ENCODE peak calls at places on chromosomes 6 and 20, in nine cellular contexts. O is adrenal gland, Q is lower lobe of right lung, W is cardiac fibroblast, I is left ventricle myocardium inferior, J is mucosa of descending colon, F is fibroblast of mammary gland, D is AG04449, T is dorsolateral prefrontal cortex. Z is an unnamed sample.
A peak's percentile ranks its signal among the peaks of the same experiment; 100 is the strongest.

GRCh38 chr6:170456886-170457698 is 96.0 kb downstream of the PSMB1 start:
- DNase-seq in F (no peak), I (no peak), D (no peak), T (no peak), J (no peak), Q (no peak), W (no peak), O (no peak), Z (peak; percentile 75)

GRCh38 chr6:137900815-137901214 is 33.8 kb downstream of the TNFAIP3 start:
- DNase-seq in D (no peak), Q (no peak), O (no peak), W (no peak), F (no peak), T (no peak), J (no peak), I (no peak), Z (no peak)

GRCh38 chr6:153231048-153231635 is 100.1 kb upstream of the RGS17 start:
- DNase-seq in T (peak; percentile 51), I (peak; percentile 29), F (peak; percentile 70), W (peak; percentile 68), J (peak; percentile 64), Q (peak; percentile 54), O (peak; percentile 47), D (no peak), Z (no peak)

GRCh38 chr6:93059911-93060310 is 359.4 kb downstream of the EPHA7 start:
- DNase-seq in I (no peak), W (no peak), D (no peak), O (no peak), T (no peak), F (no peak), J (no peak), Q (no peak), Z (no peak)

GRCh38 chr20:25000268-25000801 is 7.8 kb upstream of the APMAP start:
- DNase-seq in W (peak; percentile 95), I (peak; percentile 77), Q (peak; percentile 84), J (peak; percentile 56), O (peak; percentile 73), F (peak; percentile 94), T (no peak), D (peak; percentile 63), Z (no peak)

GRCh38 chr20:55239269-55239668 is 763.9 kb downstream of the DOK5 start:
- DNase-seq in I (no peak), T (no peak), Q (no peak), D (no peak), O (no peak), J (no peak), W (no peak), F (no peak), Z (no peak)

GRCh38 chr6:119890470-119890869 is 540.9 kb upstream of the MAN1A1 start:
- DNase-seq in W (no peak), I (no peak), J (no peak), O (peak; percentile 14), D (no peak), Q (no peak), F (no peak), T (no peak), Z (no peak)

GRCh38 chr6:2744206-2744771 is 6.4 kb downstream of the MYLK4 start:
- DNase-seq in W (peak; percentile 29), T (no peak), I (peak; percentile 75), J (no peak), Q (no peak), D (no peak), F (no peak), O (peak; percentile 44), Z (no peak)

GRCh38 chr6:44067760-44068139 is 59.5 kb downstream of the MRPL14 start:
- DNase-seq in Q (no peak), F (peak; percentile 57), W (no peak), D (no peak), J (no peak), O (no peak), T (no peak), I (no peak), Z (no peak)

GRCh38 chr6:86723729-86724128 is 213.6 kb upstream of the HTR1E start:
- DNase-seq in I (no peak), F (no peak), J (no peak), Q (no peak), D (no peak), T (no peak), O (no peak), W (peak; percentile 9), Z (no peak)

GRCh38 chr6:1770435-1770843 is 160.7 kb downstream of the FOXC1 start:
- DNase-seq in O (no peak), I (no peak), W (no peak), J (no peak), T (no peak), D (no peak), Q (no peak), F (no peak), Z (no peak)

GRCh38 chr20:43603124-43603523 is 12.4 kb downstream of the IFT52 start:
- DNase-seq in D (no peak), I (no peak), O (no peak), F (no peak), W (no peak), Q (no peak), T (no peak), J (no peak), Z (no peak)

GRCh38 chr6:102390541-102390940 is 997.0 kb downstream of the GRIK2 start:
- DNase-seq in Q (no peak), F (no peak), D (no peak), T (no peak), J (no peak), W (no peak), O (no peak), I (no peak), Z (no peak)

GRCh38 chr6:44003345-44004061 is 123.7 kb downstream of the MRPL14 start:
- DNase-seq in W (no peak), O (no peak), D (no peak), T (no peak), J (no peak), Q (no peak), I (no peak), F (no peak), Z (peak; percentile 75)

GRCh38 chr20:59431014-59431413 is 130.6 kb downstream of the EDN3 start:
- DNase-seq in D (no peak), I (no peak), F (no peak), Q (no peak), T (no peak), W (no peak), O (no peak), J (no peak), Z (no peak)

GRCh38 chr6:160254467-160255312 is 3.9 kb downstream of the SLC22A2 start:
- DNase-seq in O (no peak), J (peak; percentile 58), T (no peak), I (no peak), F (no peak), D (no peak), W (no peak), Q (no peak), Z (no peak)
- TF ChIP-seq CTCF in O (no peak), J (no peak), T (no peak), I (no peak), F (no peak), D (no peak), W (no peak), Q (no peak), Z (no peak)

DNA sequence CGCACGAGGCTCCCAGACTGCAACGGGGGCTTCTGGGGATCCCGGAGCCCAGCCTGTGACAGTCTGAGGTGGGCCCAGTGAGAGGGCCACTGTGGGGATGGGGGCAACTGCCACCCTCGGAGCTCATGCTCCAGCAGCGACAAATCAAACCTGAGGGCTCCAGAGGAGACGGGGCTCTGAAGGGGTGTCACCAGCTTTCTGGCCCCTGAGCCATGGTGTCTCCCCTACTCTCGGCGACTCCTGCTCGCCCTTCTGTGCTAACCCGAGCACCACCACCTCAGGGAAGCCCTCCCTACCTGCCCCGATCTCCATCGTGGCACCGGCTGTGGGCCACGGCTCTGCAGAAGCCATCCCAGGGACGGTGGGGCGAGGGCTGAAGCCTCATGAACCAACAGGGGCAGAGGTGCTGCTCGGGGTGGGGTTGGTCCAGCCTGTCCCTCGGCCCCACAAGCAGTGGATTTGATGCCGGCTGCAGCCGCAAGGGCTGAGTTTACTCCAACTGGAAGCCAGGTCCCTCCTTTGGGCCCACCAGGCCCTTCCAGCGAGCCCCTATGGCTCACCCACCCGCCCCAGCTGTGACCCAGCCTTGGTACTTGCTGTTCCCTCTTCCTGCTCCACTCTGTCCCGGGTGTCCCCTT is 102.7 kb downstream of the ASXL1 start:
- DNase-seq in J (peak; percentile 37), O (no peak), I (no peak), D (no peak), Q (no peak), T (no peak), W (no peak), F (no peak), Z (no peak)
- TF ChIP-seq CTCF in J (no peak), O (no peak), I (no peak), D (no peak), Q (no peak), T (no peak), W (no peak), F (no peak), Z (no peak)

GRCh38 chr6:158753826-158754225 is 65.3 kb downstream of the EZR start:
- DNase-seq in W (no peak), T (no peak), J (no peak), O (no peak), I (no peak), D (no peak), Q (no peak), F (no peak), Z (no peak)

GRCh38 chr6:158751842-158752424 is 67.2 kb downstream of the EZR start:
- DNase-seq in Q (no peak), W (no peak), F (no peak), I (no peak), J (peak; percentile 72), D (no peak), O (no peak), T (no peak), Z (no peak)

GRCh38 chr6:158751192-158751591 is 68.0 kb downstream of the EZR start:
- DNase-seq in Q (no peak), I (no peak), F (no peak), D (no peak), W (no peak), J (no peak), O (no peak), T (no peak), Z (no peak)

GRCh38 chr6:158754738-158755137 is 64.4 kb downstream of the EZR start:
- DNase-seq in F (no peak), T (no peak), Q (no peak), W (no peak), O (no peak), D (no peak), J (no peak), I (no peak), Z (no peak)

DNA sequence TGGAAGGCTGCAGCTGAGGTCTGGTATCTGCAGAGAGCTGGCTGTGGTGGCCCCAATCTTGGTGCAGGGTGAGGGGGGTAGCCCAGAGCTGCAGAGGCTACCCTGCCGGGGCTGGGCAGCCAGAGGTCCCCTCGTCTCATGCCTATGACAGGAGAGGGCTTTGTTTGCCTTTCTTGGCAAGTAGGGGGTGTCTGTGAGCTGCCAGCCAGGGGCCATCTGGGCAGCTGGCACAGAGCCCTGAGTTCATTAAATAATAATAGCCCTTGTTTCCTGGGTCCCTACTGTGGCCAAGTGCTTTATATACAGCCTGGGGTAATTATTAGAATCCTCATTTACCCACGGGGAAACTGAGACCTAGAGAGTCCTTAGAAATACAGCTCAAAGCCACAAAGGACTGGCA is 66.6 kb downstream of the EZR start:
- DNase-seq in F (peak; percentile 30), Q (no peak), I (peak; percentile 48), O (no peak), W (peak; percentile 20), J (no peak), T (peak; percentile 81), D (no peak), Z (no peak)
- TF ChIP-seq CTCF in F (peak; percentile 6), Q (no peak), I (peak; percentile 39), O (no peak), W (peak; percentile 19), J (no peak), T (peak; percentile 36), D (no peak), Z (peak; percentile 67)

GRCh38 chr6:139172151-139172550 is 37.3 kb downstream of the HECA start:
- DNase-seq in W (no peak), D (no peak), J (no peak), T (no peak), O (no peak), F (no peak), Q (no peak), I (no peak), Z (no peak)
- TF ChIP-seq CTCF in W (no peak), D (no peak), J (no peak), T (no peak), O (no peak), F (no peak), Q (no peak), I (no peak), Z (no peak)